ENCODE peak calls at places on chromosomes 7 and 10, in eight cellular contexts. One of them, this sample, is unnamed.

GRCh38 chr7:44496385-44496784 is 5.9 kb upstream of the NUDCD3 start:
- DNase-seq in H9: no peak
- DNase-seq in PC-3: no peak
- DNase-seq in MM.1S: no peak
- DNase-seq in IMR-90: no peak
- DNase-seq in colonic mucosa: no peak
- DNase-seq in trophoblast cell: no peak
- DNase-seq in NT2/D1: no peak
- DNase-seq in this sample: no peak

GRCh38 chr7:147981072-147981813 is 609.3 kb upstream of the C7orf33 start:
- DNase-seq in H9: no peak
- DNase-seq in PC-3: no peak
- DNase-seq in MM.1S: peak; percentile 93
- DNase-seq in IMR-90: no peak
- DNase-seq in colonic mucosa: no peak
- DNase-seq in trophoblast cell: no peak
- DNase-seq in NT2/D1: no peak
- DNase-seq in this sample: no peak

GRCh38 chr7:74424291-74424880 is 29.3 kb upstream of the GTF2IRD1 start:
- DNase-seq in H9: no peak
- DNase-seq in PC-3: no peak
- DNase-seq in MM.1S: no peak
- DNase-seq in IMR-90: no peak
- DNase-seq in colonic mucosa: no peak
- DNase-seq in trophoblast cell: no peak
- DNase-seq in NT2/D1: no peak
- DNase-seq in this sample: no peak

GRCh38 chr10:19728376-19728775 is 87.9 kb upstream of the PLXDC2 start:
- DNase-seq in H9: no peak
- DNase-seq in PC-3: no peak
- DNase-seq in MM.1S: no peak
- DNase-seq in IMR-90: no peak
- DNase-seq in colonic mucosa: no peak
- DNase-seq in trophoblast cell: no peak
- DNase-seq in NT2/D1: no peak
- DNase-seq in this sample: no peak

GRCh38 chr10:79146611-79147130 is 77.9 kb downstream of the ZMIZ1 start:
- DNase-seq in H9: no peak
- DNase-seq in PC-3: no peak
- DNase-seq in MM.1S: no peak
- DNase-seq in IMR-90: peak; percentile 37
- DNase-seq in colonic mucosa: peak; percentile 66
- DNase-seq in trophoblast cell: no peak
- DNase-seq in NT2/D1: no peak
- DNase-seq in this sample: peak; percentile 64

GRCh38 chr7:149635561-149636329 is 137.6 kb downstream of the ZNF467 start:
- DNase-seq in H9: peak; percentile 92
- DNase-seq in PC-3: no peak
- DNase-seq in MM.1S: no peak
- DNase-seq in IMR-90: no peak
- DNase-seq in colonic mucosa: no peak
- DNase-seq in trophoblast cell: no peak
- DNase-seq in NT2/D1: no peak
- DNase-seq in this sample: no peak

GRCh38 chr7:122199171-122199570 is 55.1 kb upstream of the AASS start:
- DNase-seq in H9: no peak
- DNase-seq in PC-3: peak; percentile 5
- DNase-seq in MM.1S: no peak
- DNase-seq in IMR-90: no peak
- DNase-seq in colonic mucosa: no peak
- DNase-seq in trophoblast cell: peak; percentile 80
- DNase-seq in NT2/D1: no peak
- DNase-seq in this sample: no peak

GRCh38 chr7:150333659-150334058 is 7.8 kb downstream of the RARRES2 start:
- DNase-seq in H9: no peak
- DNase-seq in PC-3: no peak
- DNase-seq in MM.1S: no peak
- DNase-seq in IMR-90: no peak
- DNase-seq in colonic mucosa: no peak
- DNase-seq in trophoblast cell: no peak
- DNase-seq in NT2/D1: no peak
- DNase-seq in this sample: no peak

GRCh38 chr7:31100445-31100844 is 48.3 kb downstream of the ADCYAP1R1 start:
- DNase-seq in H9: peak; percentile 5
- DNase-seq in PC-3: peak; percentile 59
- DNase-seq in MM.1S: no peak
- DNase-seq in IMR-90: peak; percentile 32
- DNase-seq in colonic mucosa: no peak
- DNase-seq in trophoblast cell: no peak
- DNase-seq in NT2/D1: no peak
- DNase-seq in this sample: no peak

GRCh38 chr10:44306762-44307161 is 78.1 kb downstream of the CXCL12 start:
- DNase-seq in H9: no peak
- DNase-seq in PC-3: peak; percentile 30
- DNase-seq in MM.1S: no peak
- DNase-seq in IMR-90: no peak
- DNase-seq in colonic mucosa: no peak
- DNase-seq in trophoblast cell: no peak
- DNase-seq in NT2/D1: no peak
- DNase-seq in this sample: no peak

GRCh38 chr10:128471151-128471550 is 344.9 kb upstream of the MKI67 start:
- DNase-seq in H9: no peak
- DNase-seq in PC-3: no peak
- DNase-seq in MM.1S: no peak
- DNase-seq in IMR-90: no peak
- DNase-seq in colonic mucosa: no peak
- DNase-seq in trophoblast cell: no peak
- DNase-seq in NT2/D1: no peak
- DNase-seq in this sample: no peak

GRCh38 chr10:119588071-119588470 is 8.7 kb downstream of the TIAL1 start:
- DNase-seq in H9: no peak
- DNase-seq in PC-3: no peak
- DNase-seq in MM.1S: no peak
- DNase-seq in IMR-90: no peak
- DNase-seq in colonic mucosa: no peak
- DNase-seq in trophoblast cell: no peak
- DNase-seq in NT2/D1: no peak
- DNase-seq in this sample: no peak

GRCh38 chr7:7704867-7705266 is 13.5 kb downstream of the RPA3 start:
- DNase-seq in H9: no peak
- DNase-seq in PC-3: no peak
- DNase-seq in MM.1S: no peak
- DNase-seq in IMR-90: no peak
- DNase-seq in colonic mucosa: no peak
- DNase-seq in trophoblast cell: no peak
- DNase-seq in NT2/D1: no peak
- DNase-seq in this sample: no peak

GRCh38 chr10:84138478-84139125 is 707 bp upstream of the GHITM start:
- DNase-seq in H9: no peak
- DNase-seq in PC-3: no peak
- DNase-seq in MM.1S: peak; percentile 16
- DNase-seq in IMR-90: peak; percentile 22
- DNase-seq in colonic mucosa: peak; percentile 65
- DNase-seq in trophoblast cell: no peak
- DNase-seq in NT2/D1: no peak
- DNase-seq in this sample: peak; percentile 27

DNA sequence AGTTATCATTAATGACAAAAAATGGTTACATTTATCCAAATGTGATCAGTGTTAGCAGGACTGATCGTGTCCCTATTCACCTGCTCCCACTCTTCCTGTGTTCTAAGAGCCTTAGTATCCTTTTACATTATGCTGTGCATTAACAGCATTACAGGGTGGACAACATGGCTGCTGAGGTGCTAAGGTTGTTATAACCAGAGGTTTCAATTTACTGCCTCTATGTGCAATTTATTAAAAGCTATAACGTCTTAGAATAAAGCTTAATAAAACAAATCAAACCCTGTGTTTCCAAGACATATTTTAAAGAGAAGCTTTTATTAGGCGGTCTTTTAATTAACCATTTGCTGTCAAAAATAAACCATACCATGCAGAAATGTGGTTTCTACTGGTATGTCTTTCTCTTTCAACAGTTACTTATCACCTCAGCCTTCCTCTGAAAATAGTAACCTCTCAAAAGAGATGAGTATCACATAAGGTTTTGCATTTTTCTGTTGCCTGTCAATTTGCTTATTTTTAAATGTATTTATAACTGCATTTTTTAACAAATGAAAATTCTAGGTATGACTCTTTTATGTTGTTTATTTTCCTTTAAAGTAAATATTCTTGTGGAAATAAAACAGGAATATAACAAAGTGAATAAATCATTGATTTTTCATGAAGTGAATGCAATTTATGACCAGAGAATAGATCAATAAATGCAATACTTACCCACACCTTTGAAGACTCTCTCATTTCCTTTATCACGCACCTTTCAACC is 849.8 kb upstream of the SORCS1 start:
- DNase-seq in H9: no peak
- DNase-seq in PC-3: no peak
- DNase-seq in MM.1S: no peak
- DNase-seq in IMR-90: no peak
- DNase-seq in colonic mucosa: no peak
- DNase-seq in trophoblast cell: no peak
- DNase-seq in NT2/D1: no peak
- DNase-seq in this sample: no peak
- H3K9me3 ChIP-seq in H9: no peaks in the 10 kb centered on the region
- H3K9me3 ChIP-seq in PC-3: no peaks in the 10 kb centered on the region
- H3K9me3 ChIP-seq in MM.1S: no peaks in the 10 kb centered on the region
- H3K9me3 ChIP-seq in IMR-90: peaks cover 7% of the 10 kb centered on the region
- H3K9me3 ChIP-seq in colonic mucosa: no peaks in the 10 kb centered on the region
- H3K9me3 ChIP-seq in trophoblast cell: no peaks in the 10 kb centered on the region
- H3K9me3 ChIP-seq in NT2/D1: no peaks in the 10 kb centered on the region
- H3K9me3 ChIP-seq in this sample: no peaks in the 10 kb centered on the region

DNA sequence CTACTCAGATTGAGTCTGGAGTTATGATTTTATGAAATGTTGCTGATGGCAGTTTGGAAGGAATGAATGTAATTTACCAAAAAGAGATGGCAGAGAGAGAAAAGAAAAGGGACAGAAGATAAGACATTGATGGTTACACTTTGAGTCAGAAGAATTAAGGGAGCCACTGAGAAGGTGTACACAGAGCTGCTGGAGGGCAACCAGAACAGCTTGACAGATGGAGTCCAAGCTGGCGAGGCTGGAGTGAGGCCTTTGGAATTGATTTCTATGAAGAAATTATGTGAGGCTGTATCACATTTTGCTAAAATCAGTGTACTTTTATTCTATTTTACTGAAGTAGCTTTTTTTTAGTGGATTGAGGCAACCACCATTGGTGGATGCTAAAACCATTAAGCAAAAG is 740.5 kb downstream of the REEP3 start:
- DNase-seq in H9: no peak
- DNase-seq in PC-3: no peak
- DNase-seq in MM.1S: no peak
- DNase-seq in IMR-90: no peak
- DNase-seq in colonic mucosa: no peak
- DNase-seq in trophoblast cell: no peak
- DNase-seq in NT2/D1: no peak
- DNase-seq in this sample: no peak
- H3K9ac ChIP-seq in H9: no peak overlapping the region
- H3K9ac ChIP-seq in PC-3: no peak overlapping the region
- H3K9ac ChIP-seq in MM.1S: no peak overlapping the region
- H3K9ac ChIP-seq in IMR-90: no peak overlapping the region
- H3K9ac ChIP-seq in colonic mucosa: no peak overlapping the region
- H3K9ac ChIP-seq in trophoblast cell: no peak overlapping the region
- H3K9ac ChIP-seq in NT2/D1: no peak overlapping the region
- H3K9ac ChIP-seq in this sample: no peak overlapping the region

GRCh38 chr7:56538541-56539429 is 422.6 kb upstream of the NUPR2 start:
- DNase-seq in H9: no peak
- DNase-seq in PC-3: no peak
- DNase-seq in MM.1S: no peak
- DNase-seq in IMR-90: no peak
- DNase-seq in colonic mucosa: no peak
- DNase-seq in trophoblast cell: no peak
- DNase-seq in NT2/D1: no peak
- DNase-seq in this sample: no peak
- H3K9me3 ChIP-seq in H9: peaks cover 97% of the 10 kb centered on the region
- H3K9me3 ChIP-seq in PC-3: peaks cover 8% of the 10 kb centered on the region
- H3K9me3 ChIP-seq in MM.1S: no peaks in the 10 kb centered on the region
- H3K9me3 ChIP-seq in IMR-90: peaks cover 51% of the 10 kb centered on the region
- H3K9me3 ChIP-seq in colonic mucosa: no peaks in the 10 kb centered on the region
- H3K9me3 ChIP-seq in trophoblast cell: peaks cover 58% of the 10 kb centered on the region
- H3K9me3 ChIP-seq in NT2/D1: no peaks in the 10 kb centered on the region
- H3K9me3 ChIP-seq in this sample: peaks cover 43% of the 10 kb centered on the region

GRCh38 chr10:63666836-63667383 is 145.7 kb downstream of the REEP3 start:
- DNase-seq in H9: no peak
- DNase-seq in PC-3: peak; percentile 96
- DNase-seq in MM.1S: no peak
- DNase-seq in IMR-90: peak; percentile 94
- DNase-seq in colonic mucosa: no peak
- DNase-seq in trophoblast cell: no peak
- DNase-seq in NT2/D1: no peak
- DNase-seq in this sample: no peak
- H3K9ac ChIP-seq in H9: no peak overlapping the region
- H3K9ac ChIP-seq in PC-3: peak overlapping the region; percentile 1
- H3K9ac ChIP-seq in MM.1S: no peak overlapping the region
- H3K9ac ChIP-seq in IMR-90: no peak overlapping the region
- H3K9ac ChIP-seq in colonic mucosa: no peak overlapping the region
- H3K9ac ChIP-seq in trophoblast cell: no peak overlapping the region
- H3K9ac ChIP-seq in NT2/D1: no peak overlapping the region
- H3K9ac ChIP-seq in this sample: no peak overlapping the region

GRCh38 chr10:761376-761775 is 71.9 kb upstream of the DIP2C start:
- DNase-seq in H9: no peak
- DNase-seq in PC-3: no peak
- DNase-seq in MM.1S: peak; percentile 23
- DNase-seq in IMR-90: no peak
- DNase-seq in colonic mucosa: no peak
- DNase-seq in trophoblast cell: no peak
- DNase-seq in NT2/D1: no peak
- DNase-seq in this sample: no peak
- H3K9me3 ChIP-seq in H9: no peaks in the 10 kb centered on the region
- H3K9me3 ChIP-seq in PC-3: no peaks in the 10 kb centered on the region
- H3K9me3 ChIP-seq in MM.1S: no peaks in the 10 kb centered on the region
- H3K9me3 ChIP-seq in IMR-90: peaks cover 2% of the 10 kb centered on the region
- H3K9me3 ChIP-seq in colonic mucosa: no peaks in the 10 kb centered on the region
- H3K9me3 ChIP-seq in trophoblast cell: peaks cover 5% of the 10 kb centered on the region
- H3K9me3 ChIP-seq in NT2/D1: no peaks in the 10 kb centered on the region
- H3K9me3 ChIP-seq in this sample: peaks cover 14% of the 10 kb centered on the region

GRCh38 chr10:70115948-70116682 is 16.5 kb downstream of the AIFM2 start:
- DNase-seq in H9: peak; percentile 76
- DNase-seq in PC-3: peak; percentile 86
- DNase-seq in MM.1S: peak; percentile 47
- DNase-seq in IMR-90: peak; percentile 9
- DNase-seq in colonic mucosa: peak; percentile 68
- DNase-seq in trophoblast cell: peak; percentile 30
- DNase-seq in NT2/D1: peak; percentile 18
- DNase-seq in this sample: peak; percentile 53
- H3K9ac ChIP-seq in H9: no peak overlapping the region
- H3K9ac ChIP-seq in PC-3: no peak overlapping the region
- H3K9ac ChIP-seq in MM.1S: no peak overlapping the region
- H3K9ac ChIP-seq in IMR-90: no peak overlapping the region
- H3K9ac ChIP-seq in colonic mucosa: no peak overlapping the region
- H3K9ac ChIP-seq in trophoblast cell: peak overlapping the region; percentile 28
- H3K9ac ChIP-seq in NT2/D1: peak overlapping the region; percentile 26
- H3K9ac ChIP-seq in this sample: no peak overlapping the region

GRCh38 chr10:130568246-130568645 is 432.1 kb downstream of the GLRX3 start:
- DNase-seq in H9: no peak
- DNase-seq in PC-3: no peak
- DNase-seq in MM.1S: no peak
- DNase-seq in IMR-90: no peak
- DNase-seq in colonic mucosa: no peak
- DNase-seq in trophoblast cell: no peak
- DNase-seq in NT2/D1: no peak
- DNase-seq in this sample: no peak
- H3K9me3 ChIP-seq in H9: no peaks in the 10 kb centered on the region
- H3K9me3 ChIP-seq in PC-3: no peaks in the 10 kb centered on the region
- H3K9me3 ChIP-seq in MM.1S: no peaks in the 10 kb centered on the region
- H3K9me3 ChIP-seq in IMR-90: peaks cover 38% of the 10 kb centered on the region
- H3K9me3 ChIP-seq in colonic mucosa: no peaks in the 10 kb centered on the region
- H3K9me3 ChIP-seq in trophoblast cell: no peaks in the 10 kb centered on the region
- H3K9me3 ChIP-seq in NT2/D1: no peaks in the 10 kb centered on the region
- H3K9me3 ChIP-seq in this sample: no peaks in the 10 kb centered on the region